ENCODE peak calls at places on chromosomes 11 and 22, in six cellular contexts. Q, F, E, D, G and K are unnamed samples.

GRCh38 chr11:127651175-127651887 is 650.8 kb upstream of the KIRREL3 start:
- DNase-seq in Q (no peak), F (no peak), E (no peak), D (no peak), G (peak; percentile 59), K (no peak)

GRCh38 chr22:36613958-36614357 is 85.0 kb upstream of the EIF3D start:
- DNase-seq in Q (no peak), F (no peak), E (no peak), D (no peak), G (no peak), K (no peak)

GRCh38 chr22:50714631-50715179 is 23.3 kb upstream of the ACR start:
- DNase-seq in Q (no peak), F (peak; percentile 65), E (no peak), D (no peak), G (no peak), K (no peak)

GRCh38 chr11:128691802-128692749 is 1.8 kb upstream of the FLI1 start:
- DNase-seq in Q (no peak), F (peak; percentile 75), E (no peak), D (no peak), G (no peak), K (peak; percentile 75)

GRCh38 chr11:74037309-74037708 is 28.4 kb upstream of the UCP3 start:
- DNase-seq in Q (no peak), F (peak; percentile 81), E (no peak), D (no peak), G (no peak), K (no peak)

GRCh38 chr11:4748435-4748834 is 21.3 kb downstream of the OR51F1 start:
- DNase-seq in Q (no peak), F (no peak), E (no peak), D (no peak), G (no peak), K (no peak)

GRCh38 chr11:15770798-15771414 is 585.4 kb downstream of the SOX6 start:
- DNase-seq in Q (peak; percentile 62), F (no peak), E (peak; percentile 37), D (peak; percentile 31), G (peak; percentile 15), K (peak; percentile 68)

GRCh38 chr11:44766112-44766971 is 39.6 kb downstream of the TSPAN18 start:
- DNase-seq in Q (no peak), F (no peak), E (peak; percentile 50), D (peak; percentile 71), G (peak; percentile 44), K (peak; percentile 22)

GRCh38 chr11:65422633-65423515 is at the start of gene NEAT1:
- DNase-seq in Q (peak; percentile 100), F (peak; percentile 99), E (peak; percentile 98), D (peak; percentile 97), G (no peak), K (peak; percentile 85)

GRCh38 chr22:44192098-44192810 is 11.5 kb downstream of the PARVG start:
- DNase-seq in Q (no peak), F (peak; percentile 73), E (no peak), D (no peak), G (no peak), K (peak; percentile 89)

GRCh38 chr11:78652866-78653265 is 78.2 kb upstream of the NARS2 start:
- DNase-seq in Q (no peak), F (no peak), E (no peak), D (no peak), G (no peak), K (no peak)

GRCh38 chr11:117259417-117259816 is 26.9 kb downstream of the RNF214 start:
- DNase-seq in Q (no peak), F (no peak), E (no peak), D (no peak), G (no peak), K (no peak)

GRCh38 chr22:41565403-41566054 is 4.7 kb downstream of the CSDC2 start:
- DNase-seq in Q (no peak), F (no peak), E (no peak), D (peak; percentile 41), G (peak; percentile 56), K (peak; percentile 50)

GRCh38 chr22:21982338-21982965 is at the start of gene TOP3B:
- DNase-seq in Q (peak; percentile 83), F (peak; percentile 94), E (peak; percentile 88), D (peak; percentile 75), G (peak; percentile 27), K (peak; percentile 69)

GRCh38 chr11:23959466-23959865 is 537.4 kb upstream of the LUZP2 start:
- DNase-seq in Q (no peak), F (no peak), E (no peak), D (no peak), G (no peak), K (no peak)

DNA sequence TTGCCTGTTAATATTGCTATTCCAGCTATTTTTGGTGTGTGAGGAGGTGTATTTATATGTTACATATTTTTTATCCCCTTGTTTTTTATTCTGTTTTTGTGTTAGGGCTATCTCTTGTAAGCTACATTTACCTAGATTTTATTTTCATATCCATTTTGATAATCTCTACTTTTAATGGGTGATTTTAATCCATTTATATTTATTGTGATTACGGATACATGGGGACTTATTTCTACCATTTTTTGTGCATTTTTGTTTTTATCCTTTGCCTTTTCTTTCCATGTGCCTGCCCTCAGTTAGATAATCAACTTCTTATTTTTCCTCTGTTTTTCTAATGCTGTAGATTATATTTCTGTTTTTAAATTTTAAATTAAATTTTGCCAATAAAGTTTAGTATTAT is 28.3 kb downstream of the PDHX start:
- DNase-seq in Q (no peak), F (no peak), E (no peak), D (no peak), G (no peak), K (no peak)
- H3K9me3 ChIP-seq in Q (no peaks in the 10 kb centered on the region), F (no peaks in the 10 kb centered on the region), E (peaks cover 7% of the 10 kb centered on the region), D (peaks cover 8% of the 10 kb centered on the region), G (peaks cover 6% of the 10 kb centered on the region), K (no peaks in the 10 kb centered on the region)

GRCh38 chr11:97894978-97895377 is 1125.8 kb upstream of the CNTN5 start:
- DNase-seq in Q (no peak), F (no peak), E (no peak), D (no peak), G (no peak), K (no peak)
- H3K9me3 ChIP-seq in Q (no peaks in the 10 kb centered on the region), F (no peaks in the 10 kb centered on the region), E (peaks cover 5% of the 10 kb centered on the region), D (no peaks in the 10 kb centered on the region), G (no peaks in the 10 kb centered on the region), K (no peaks in the 10 kb centered on the region)

DNA sequence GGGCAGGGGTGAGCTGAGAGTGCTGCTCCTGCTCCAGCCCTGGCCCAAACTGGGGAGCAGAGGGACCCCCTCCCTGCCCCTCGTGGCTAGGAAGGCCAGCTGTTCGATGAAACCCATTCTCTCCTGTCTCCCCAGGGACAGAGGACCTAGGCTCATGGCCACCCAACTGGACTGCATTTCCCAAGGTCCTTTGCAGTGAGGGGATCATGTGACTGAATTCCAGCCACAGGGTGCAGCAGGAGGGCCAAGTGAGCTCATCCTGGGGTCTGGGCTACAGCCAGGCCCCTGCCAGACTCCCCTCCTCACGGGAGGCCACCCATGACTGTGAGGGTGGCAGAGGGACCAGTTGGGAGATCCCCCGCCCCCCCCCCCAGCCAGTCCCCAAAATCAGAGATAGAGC is 777.6 kb downstream of the TBC1D22A start:
- DNase-seq in Q (no peak), F (no peak), E (no peak), D (no peak), G (no peak), K (no peak)
- H3K9me3 ChIP-seq in Q (no peaks in the 10 kb centered on the region), F (peaks cover 4% of the 10 kb centered on the region), E (peaks cover 3% of the 10 kb centered on the region), D (no peaks in the 10 kb centered on the region), G (peaks cover 51% of the 10 kb centered on the region), K (peaks cover 73% of the 10 kb centered on the region)

DNA sequence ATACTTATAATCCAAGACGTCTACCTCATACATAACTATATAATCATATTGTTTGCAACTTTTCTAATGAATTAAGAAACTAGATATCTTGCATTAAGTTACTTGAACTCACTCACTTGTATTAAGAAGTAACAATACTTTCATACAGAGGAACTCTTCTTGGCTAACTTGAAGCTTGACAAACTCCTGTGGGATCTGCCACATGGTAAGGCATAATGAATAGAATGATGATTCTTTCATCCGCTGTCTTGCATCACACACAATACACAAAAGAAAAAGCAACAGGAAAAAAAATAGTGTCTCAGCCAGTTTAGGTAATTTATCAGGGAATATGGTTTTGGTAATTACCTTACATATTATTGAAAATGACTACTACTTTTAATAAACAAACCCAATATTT is 79.8 kb downstream of the PGR start:
- DNase-seq in Q (no peak), F (no peak), E (no peak), D (no peak), G (no peak), K (no peak)
- H3K9me3 ChIP-seq in Q (no peaks in the 10 kb centered on the region), F (no peaks in the 10 kb centered on the region), E (no peaks in the 10 kb centered on the region), D (no peaks in the 10 kb centered on the region), G (no peaks in the 10 kb centered on the region), K (no peaks in the 10 kb centered on the region)

DNA sequence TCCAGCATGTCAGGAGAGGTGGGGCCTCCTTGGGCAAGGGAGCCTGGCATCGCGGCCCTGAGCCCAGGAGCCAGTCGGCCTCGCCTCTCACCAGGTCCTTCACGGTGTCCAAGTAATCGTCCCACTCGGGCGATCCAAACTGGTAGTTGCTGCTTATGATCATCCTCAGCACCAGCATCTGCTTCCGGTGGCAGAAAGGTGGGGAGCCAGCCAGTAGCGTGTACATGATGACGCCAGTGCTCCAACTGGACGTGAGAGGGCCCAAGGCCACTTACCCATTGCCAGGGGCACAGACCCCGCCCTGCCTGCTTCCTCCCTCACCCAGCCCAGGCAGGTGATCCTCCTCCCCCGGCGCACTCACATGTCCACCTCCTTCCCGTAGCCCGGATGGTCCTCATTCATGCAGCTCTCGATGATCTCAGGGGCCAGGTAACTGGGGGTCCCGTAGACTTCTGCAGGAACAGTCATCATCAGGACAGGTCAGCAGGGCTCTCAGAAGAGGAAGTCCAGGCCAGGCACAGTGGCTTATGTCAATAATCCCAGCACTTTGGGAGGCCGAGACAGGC is 214.7 kb downstream of the OR4C45 start:
- DNase-seq in Q (no peak), F (no peak), E (no peak), D (no peak), G (no peak), K (no peak)
- H3K9me3 ChIP-seq in Q (no peaks in the 10 kb centered on the region), F (no peaks in the 10 kb centered on the region), E (peaks cover 37% of the 10 kb centered on the region), D (no peaks in the 10 kb centered on the region), G (peaks cover 29% of the 10 kb centered on the region), K (peaks cover 57% of the 10 kb centered on the region)

DNA sequence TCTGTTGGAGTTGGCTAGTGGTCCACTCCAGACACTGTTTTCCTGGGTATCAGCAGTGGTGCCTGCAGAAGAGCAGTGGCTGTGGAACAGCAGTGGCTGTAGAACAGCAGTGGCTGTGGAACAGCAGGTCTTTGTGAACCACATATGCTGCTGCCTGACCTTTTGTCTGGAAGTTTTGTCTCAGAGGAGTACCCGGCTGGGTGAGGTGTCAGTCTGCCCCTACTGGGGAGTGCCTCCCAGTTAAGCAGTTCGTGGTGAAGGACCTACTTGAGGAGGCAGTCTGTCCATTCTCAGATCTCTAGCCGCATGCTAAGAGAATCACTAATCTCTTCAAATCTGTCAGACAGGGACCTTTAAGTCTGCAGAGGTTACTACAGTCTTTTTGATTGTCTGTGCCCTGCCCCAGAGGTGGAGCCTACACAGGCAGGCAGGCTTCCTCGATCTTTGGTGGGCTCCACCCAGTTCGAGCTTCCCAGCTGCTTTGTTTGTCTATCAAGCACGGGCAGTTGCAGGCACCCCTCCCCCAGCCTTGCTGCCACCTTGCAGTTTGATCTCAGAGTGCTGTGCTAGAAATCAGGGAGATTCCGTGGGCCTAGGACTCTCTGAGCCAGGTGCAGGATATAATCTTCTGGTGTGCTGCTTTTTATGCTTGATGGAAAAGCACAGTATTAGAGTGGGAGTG is 89.1 kb upstream of the TRIM48 start:
- DNase-seq in Q (no peak), F (peak; percentile 26), E (no peak), D (no peak), G (no peak), K (no peak)
- H3K9me3 ChIP-seq in Q (peaks cover 4% of the 10 kb centered on the region), F (peaks cover 14% of the 10 kb centered on the region), E (peaks cover 86% of the 10 kb centered on the region), D (peaks cover 17% of the 10 kb centered on the region), G (peaks cover 10% of the 10 kb centered on the region), K (peaks cover 56% of the 10 kb centered on the region)

DNA sequence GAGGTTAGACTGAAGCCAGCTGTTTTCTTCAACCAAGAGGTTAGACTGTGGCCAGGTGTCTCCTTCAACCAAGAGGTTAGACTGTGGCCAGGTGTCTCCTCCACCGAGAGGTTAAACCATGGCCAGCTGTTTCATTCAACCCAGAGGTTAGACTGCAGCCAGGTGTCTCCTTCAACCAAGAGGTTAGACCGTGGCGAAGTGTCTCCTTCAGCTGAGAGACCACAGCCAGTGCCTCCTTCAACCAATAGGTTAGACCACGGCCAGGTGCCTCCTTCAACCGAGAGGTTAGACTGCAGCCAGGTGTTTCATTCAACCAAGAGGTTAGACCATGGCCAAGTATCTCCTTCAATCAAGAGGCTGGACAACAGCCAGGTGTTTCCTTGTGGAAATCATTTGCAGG is 498.1 kb downstream of the TBC1D22A start:
- DNase-seq in Q (no peak), F (no peak), E (no peak), D (no peak), G (no peak), K (no peak)
- H3K9me3 ChIP-seq in Q (no peaks in the 10 kb centered on the region), F (no peaks in the 10 kb centered on the region), E (no peaks in the 10 kb centered on the region), D (no peaks in the 10 kb centered on the region), G (no peaks in the 10 kb centered on the region), K (peaks cover 85% of the 10 kb centered on the region)